ENCODE peak calls at places on chromosomes 13 and 19, in five cellular contexts. Z is cardiac fibroblast, X is NCI-H2029, R is pancreas, P is anterior cingulate cortex. Y is an unnamed sample.

GRCh38 chr19:3275068-3275582 is 50.7 kb downstream of the CELF5 start:
- DNase-seq in Z (no peak), P (no peak), X (no peak), R (no peak), Y (peak; percentile 12)

GRCh38 chr13:48431987-48432615 is 19.2 kb upstream of the LPAR6 start:
- DNase-seq in P (no peak), R (no peak), X (no peak), Z (peak; percentile 66), Y (no peak)

GRCh38 chr19:44700547-44700946 is 1.6 kb downstream of the CEACAM16 start:
- DNase-seq in Z (no peak), R (no peak), X (no peak), P (no peak), Y (no peak)

GRCh38 chr13:31195616-31196015 is 4.2 kb upstream of the B3GLCT start:
- DNase-seq in X (no peak), Z (no peak), R (no peak), P (no peak), Y (no peak)

GRCh38 chr19:41691268-41691970 is 3.3 kb upstream of the CEACAM7 start:
- DNase-seq in R (no peak), X (peak; percentile 8), Z (peak; percentile 18), P (no peak), Y (no peak)

GRCh38 chr13:93318538-93318937 is 91.9 kb downstream of the GPC6 start:
- DNase-seq in Z (peak; percentile 38), P (no peak), X (no peak), R (no peak), Y (no peak)

GRCh38 chr13:74153316-74153715 is 19.1 kb upstream of the KLF12 start:
- DNase-seq in Z (peak; percentile 23), P (no peak), X (no peak), R (no peak), Y (no peak)

GRCh38 chr13:30002577-30002976 is 152.2 kb upstream of the UBL3 start:
- DNase-seq in X (no peak), P (no peak), R (no peak), Z (peak; percentile 65), Y (no peak)

GRCh38 chr19:49558591-49558990 is 21.8 kb downstream of the NOSIP start:
- DNase-seq in R (no peak), X (no peak), P (no peak), Z (no peak), Y (no peak)

GRCh38 chr19:52942371-52943133 is 19.3 kb upstream of the ZNF888 start:
- DNase-seq in Z (peak; percentile 84), P (peak; percentile 72), R (peak; percentile 92), X (peak; percentile 68), Y (peak; percentile 94)

GRCh38 chr13:105787518-105788085 is 747.9 kb downstream of the EFNB2 start:
- DNase-seq in P (no peak), R (no peak), Z (no peak), X (no peak), Y (no peak)

GRCh38 chr19:53388168-53388567 is 6.8 kb upstream of the ZNF765 start:
- DNase-seq in P (no peak), Z (peak; percentile 62), X (no peak), R (no peak), Y (no peak)

GRCh38 chr13:64165826-64166225 is 2750.2 kb upstream of the PCDH20 start:
- DNase-seq in X (no peak), R (no peak), P (no peak), Z (no peak), Y (no peak)

GRCh38 chr19:40705362-40705651 is 11.4 kb downstream of the COQ8B start:
- DNase-seq in Z (no peak), X (no peak), P (no peak), R (no peak), Y (no peak)

GRCh38 chr13:113781571-113781970 is 22.5 kb downstream of the TMEM255B start:
- DNase-seq in Z (no peak), P (no peak), R (no peak), X (no peak), Y (no peak)

GRCh38 chr13:34207334-34207733 is 389.4 kb downstream of the RFC3 start:
- DNase-seq in Z (peak; percentile 86), R (no peak), X (no peak), P (no peak), Y (no peak)

GRCh38 chr19:10305139-10305806 is 4.3 kb downstream of the ZGLP1 start:
- DNase-seq in R (no peak), P (peak; percentile 27), Z (no peak), X (no peak), Y (no peak)

GRCh38 chr13:68927387-68928026 is 1180.1 kb upstream of the ATXN8OS start:
- DNase-seq in Z (no peak), X (peak; percentile 24), R (no peak), P (no peak), Y (no peak)

GRCh38 chr13:20118268-20119140 is 42.3 kb downstream of the GJA3 start:
- DNase-seq in R (peak; percentile 79), X (no peak), P (peak; percentile 71), Z (peak; percentile 36), Y (no peak)

GRCh38 chr13:36130542-36131214 is 504 bp downstream of the DCLK1 start:
- DNase-seq in Z (peak; percentile 20), X (no peak), R (no peak), P (no peak), Y (no peak)

GRCh38 chr13:32381539-32381938 is 46.4 kb downstream of the N4BP2L1 start:
- DNase-seq in X (no peak), R (no peak), P (no peak), Z (peak; percentile 59), Y (peak; percentile 9)

GRCh38 chr13:111919826-111920225 is 147.1 kb upstream of the SOX1 start:
- DNase-seq in Z (no peak), R (no peak), P (no peak), X (no peak), Y (no peak)

GRCh38 chr19:3792114-3792513 is 5.9 kb upstream of the MATK start:
- DNase-seq in R (no peak), P (no peak), X (no peak), Z (no peak), Y (no peak)

GRCh38 chr13:99969368-99969933 is 2.1 kb downstream of the ZIC5 start:
- DNase-seq in P (no peak), Z (no peak), X (no peak), R (no peak), Y (no peak)

GRCh38 chr13:80011448-80012212 is 329.3 kb downstream of the SPRY2 start:
- DNase-seq in P (peak; percentile 45), R (no peak), Z (no peak), X (no peak), Y (no peak)

GRCh38 chr19:33368074-33368864 is 5.2 kb upstream of the CEBPG start:
- DNase-seq in P (no peak), Z (peak; percentile 36), X (no peak), R (no peak), Y (no peak)

Y was measured in activated T-helper 1 cell treated with anti-CD3 and anti-CD28 coated beads, Interleukin-12 subunit alpha, Interleukin-12 subunit beta, Interleukin-2, Interleukin-4 antibody, amounts not matched to agents 30 ng/mL and 10 ng/mL and 1 ng/mL, durations not matched to agents 14 hours and 24 hours and 36 hours.